ENCODE peak calls at places on chromosomes 3 and 15, in eight cellular contexts. One of them, this sample, is unnamed.

GRCh38 chr15:69390575-69390974 is 23.6 kb upstream of the KIF23 start:
- DNase-seq in right lobe of liver: no peak
- DNase-seq in A549: no peak
- DNase-seq in astrocyte of the hippocampus: peak
- DNase-seq in AG04449: peak
- DNase-seq in stimulated activated CD4-positive, alpha-beta T cell treated with anti-CD3 and anti-CD28 coated beads, Interleukin-2, amount 100 ng/mL, for 48 hours: no peak
- DNase-seq in amniotic stem cell: peak
- DNase-seq in activated CD8-positive, alpha-beta memory T cell treated with anti-CD3 and anti-CD28 coated beads for 48 hours: no peak
- DNase-seq in this sample: no peak

GRCh38 chr3:178618197-178618596 is 82.0 kb downstream of the KCNMB2 start:
- DNase-seq in AG04449: no peak
- DNase-seq in amniotic stem cell: peak
- DNase-seq in A549: no peak
- DNase-seq in astrocyte of the hippocampus: no peak
- DNase-seq in activated CD8-positive, alpha-beta memory T cell treated with anti-CD3 and anti-CD28 coated beads for 48 hours: no peak
- DNase-seq in stimulated activated CD4-positive, alpha-beta T cell treated with anti-CD3 and anti-CD28 coated beads, Interleukin-2, amount 100 ng/mL, for 48 hours: no peak
- DNase-seq in right lobe of liver: no peak
- DNase-seq in this sample: no peak

GRCh38 chr3:97721446-97721845 is 43.1 kb upstream of the ARL6 start:
- DNase-seq in astrocyte of the hippocampus: no peak
- DNase-seq in amniotic stem cell: no peak
- DNase-seq in AG04449: no peak
- DNase-seq in activated CD8-positive, alpha-beta memory T cell treated with anti-CD3 and anti-CD28 coated beads for 48 hours: no peak
- DNase-seq in A549: no peak
- DNase-seq in stimulated activated CD4-positive, alpha-beta T cell treated with anti-CD3 and anti-CD28 coated beads, Interleukin-2, amount 100 ng/mL, for 48 hours: no peak
- DNase-seq in right lobe of liver: no peak
- DNase-seq in this sample: no peak

GRCh38 chr3:135314227-135314626 is 519.2 kb downstream of the EPHB1 start:
- DNase-seq in amniotic stem cell: no peak
- DNase-seq in AG04449: no peak
- DNase-seq in astrocyte of the hippocampus: no peak
- DNase-seq in activated CD8-positive, alpha-beta memory T cell treated with anti-CD3 and anti-CD28 coated beads for 48 hours: no peak
- DNase-seq in right lobe of liver: no peak
- DNase-seq in stimulated activated CD4-positive, alpha-beta T cell treated with anti-CD3 and anti-CD28 coated beads, Interleukin-2, amount 100 ng/mL, for 48 hours: no peak
- DNase-seq in A549: no peak
- DNase-seq in this sample: no peak

GRCh38 chr15:73637527-73637926 is 4.3 kb upstream of the NPTN start:
- DNase-seq in right lobe of liver: no peak
- DNase-seq in activated CD8-positive, alpha-beta memory T cell treated with anti-CD3 and anti-CD28 coated beads for 48 hours: no peak
- DNase-seq in amniotic stem cell: no peak
- DNase-seq in A549: no peak
- DNase-seq in stimulated activated CD4-positive, alpha-beta T cell treated with anti-CD3 and anti-CD28 coated beads, Interleukin-2, amount 100 ng/mL, for 48 hours: no peak
- DNase-seq in AG04449: no peak
- DNase-seq in astrocyte of the hippocampus: peak
- DNase-seq in this sample: no peak

GRCh38 chr3:140292154-140292553 is 357.2 kb downstream of the CLSTN2 start:
- DNase-seq in right lobe of liver: no peak
- DNase-seq in A549: no peak
- DNase-seq in AG04449: no peak
- DNase-seq in activated CD8-positive, alpha-beta memory T cell treated with anti-CD3 and anti-CD28 coated beads for 48 hours: no peak
- DNase-seq in stimulated activated CD4-positive, alpha-beta T cell treated with anti-CD3 and anti-CD28 coated beads, Interleukin-2, amount 100 ng/mL, for 48 hours: no peak
- DNase-seq in amniotic stem cell: no peak
- DNase-seq in astrocyte of the hippocampus: no peak
- DNase-seq in this sample: no peak

GRCh38 chr3:16838561-16838960 is 46.2 kb upstream of the PLCL2 start:
- DNase-seq in astrocyte of the hippocampus: no peak
- DNase-seq in stimulated activated CD4-positive, alpha-beta T cell treated with anti-CD3 and anti-CD28 coated beads, Interleukin-2, amount 100 ng/mL, for 48 hours: no peak
- DNase-seq in activated CD8-positive, alpha-beta memory T cell treated with anti-CD3 and anti-CD28 coated beads for 48 hours: no peak
- DNase-seq in A549: no peak
- DNase-seq in amniotic stem cell: no peak
- DNase-seq in AG04449: no peak
- DNase-seq in right lobe of liver: peak
- DNase-seq in this sample: no peak

GRCh38 chr3:148366743-148367410 is 330.8 kb upstream of the AGTR1 start:
- DNase-seq in right lobe of liver: no peak
- DNase-seq in A549: peak
- DNase-seq in AG04449: no peak
- DNase-seq in astrocyte of the hippocampus: peak
- DNase-seq in amniotic stem cell: no peak
- DNase-seq in stimulated activated CD4-positive, alpha-beta T cell treated with anti-CD3 and anti-CD28 coated beads, Interleukin-2, amount 100 ng/mL, for 48 hours: no peak
- DNase-seq in activated CD8-positive, alpha-beta memory T cell treated with anti-CD3 and anti-CD28 coated beads for 48 hours: no peak
- DNase-seq in this sample: no peak

GRCh38 chr15:78640840-78641733 is at the start of gene CHRNB4:
- DNase-seq in right lobe of liver: no peak
- DNase-seq in A549: peak
- DNase-seq in activated CD8-positive, alpha-beta memory T cell treated with anti-CD3 and anti-CD28 coated beads for 48 hours: no peak
- DNase-seq in stimulated activated CD4-positive, alpha-beta T cell treated with anti-CD3 and anti-CD28 coated beads, Interleukin-2, amount 100 ng/mL, for 48 hours: no peak
- DNase-seq in astrocyte of the hippocampus: peak
- DNase-seq in amniotic stem cell: no peak
- DNase-seq in AG04449: no peak
- DNase-seq in this sample: no peak

GRCh38 chr15:66698318-66698961 is 3.6 kb upstream of the SMAD6 start:
- DNase-seq in AG04449: no peak
- DNase-seq in amniotic stem cell: peak
- DNase-seq in activated CD8-positive, alpha-beta memory T cell treated with anti-CD3 and anti-CD28 coated beads for 48 hours: no peak
- DNase-seq in astrocyte of the hippocampus: peak
- DNase-seq in stimulated activated CD4-positive, alpha-beta T cell treated with anti-CD3 and anti-CD28 coated beads, Interleukin-2, amount 100 ng/mL, for 48 hours: no peak
- DNase-seq in A549: peak
- DNase-seq in right lobe of liver: peak
- DNase-seq in this sample: no peak

GRCh38 chr3:47857151-47857550 is 54.2 kb downstream of the DHX30 start:
- DNase-seq in AG04449: no peak
- DNase-seq in amniotic stem cell: no peak
- DNase-seq in stimulated activated CD4-positive, alpha-beta T cell treated with anti-CD3 and anti-CD28 coated beads, Interleukin-2, amount 100 ng/mL, for 48 hours: no peak
- DNase-seq in A549: no peak
- DNase-seq in right lobe of liver: no peak
- DNase-seq in astrocyte of the hippocampus: no peak
- DNase-seq in activated CD8-positive, alpha-beta memory T cell treated with anti-CD3 and anti-CD28 coated beads for 48 hours: no peak
- DNase-seq in this sample: no peak

GRCh38 chr3:128484404-128485282 is 8.4 kb downstream of the GATA2 start:
- DNase-seq in amniotic stem cell: no peak
- DNase-seq in A549: no peak
- DNase-seq in right lobe of liver: no peak
- DNase-seq in astrocyte of the hippocampus: no peak
- DNase-seq in stimulated activated CD4-positive, alpha-beta T cell treated with anti-CD3 and anti-CD28 coated beads, Interleukin-2, amount 100 ng/mL, for 48 hours: no peak
- DNase-seq in AG04449: no peak
- DNase-seq in activated CD8-positive, alpha-beta memory T cell treated with anti-CD3 and anti-CD28 coated beads for 48 hours: no peak
- DNase-seq in this sample: no peak

GRCh38 chr3:42725454-42725853 is 22.9 kb upstream of the HHATL start:
- DNase-seq in activated CD8-positive, alpha-beta memory T cell treated with anti-CD3 and anti-CD28 coated beads for 48 hours: no peak
- DNase-seq in A549: no peak
- DNase-seq in right lobe of liver: no peak
- DNase-seq in AG04449: no peak
- DNase-seq in amniotic stem cell: no peak
- DNase-seq in stimulated activated CD4-positive, alpha-beta T cell treated with anti-CD3 and anti-CD28 coated beads, Interleukin-2, amount 100 ng/mL, for 48 hours: no peak
- DNase-seq in astrocyte of the hippocampus: no peak
- DNase-seq in this sample: no peak

GRCh38 chr3:151198849-151199248 is 4.2 kb downstream of the GPR171 start:
- DNase-seq in amniotic stem cell: no peak
- DNase-seq in stimulated activated CD4-positive, alpha-beta T cell treated with anti-CD3 and anti-CD28 coated beads, Interleukin-2, amount 100 ng/mL, for 48 hours: no peak
- DNase-seq in A549: no peak
- DNase-seq in AG04449: no peak
- DNase-seq in astrocyte of the hippocampus: no peak
- DNase-seq in activated CD8-positive, alpha-beta memory T cell treated with anti-CD3 and anti-CD28 coated beads for 48 hours: no peak
- DNase-seq in right lobe of liver: no peak
- DNase-seq in this sample: no peak

GRCh38 chr15:53588773-53589172 is 170.7 kb downstream of the WDR72 start:
- DNase-seq in A549: peak
- DNase-seq in activated CD8-positive, alpha-beta memory T cell treated with anti-CD3 and anti-CD28 coated beads for 48 hours: no peak
- DNase-seq in astrocyte of the hippocampus: peak
- DNase-seq in amniotic stem cell: no peak
- DNase-seq in AG04449: peak
- DNase-seq in stimulated activated CD4-positive, alpha-beta T cell treated with anti-CD3 and anti-CD28 coated beads, Interleukin-2, amount 100 ng/mL, for 48 hours: no peak
- DNase-seq in right lobe of liver: no peak
- DNase-seq in this sample: no peak

GRCh38 chr15:68797589-68798377 is 22.9 kb downstream of the ANP32A start:
- DNase-seq in activated CD8-positive, alpha-beta memory T cell treated with anti-CD3 and anti-CD28 coated beads for 48 hours: no peak
- DNase-seq in amniotic stem cell: no peak
- DNase-seq in astrocyte of the hippocampus: no peak
- DNase-seq in stimulated activated CD4-positive, alpha-beta T cell treated with anti-CD3 and anti-CD28 coated beads, Interleukin-2, amount 100 ng/mL, for 48 hours: no peak
- DNase-seq in AG04449: no peak
- DNase-seq in right lobe of liver: no peak
- DNase-seq in A549: no peak
- DNase-seq in this sample: no peak

GRCh38 chr3:37739579-37740290 is 121.9 kb upstream of the CTDSPL start:
- DNase-seq in amniotic stem cell: no peak
- DNase-seq in stimulated activated CD4-positive, alpha-beta T cell treated with anti-CD3 and anti-CD28 coated beads, Interleukin-2, amount 100 ng/mL, for 48 hours: no peak
- DNase-seq in astrocyte of the hippocampus: peak
- DNase-seq in AG04449: no peak
- DNase-seq in activated CD8-positive, alpha-beta memory T cell treated with anti-CD3 and anti-CD28 coated beads for 48 hours: no peak
- DNase-seq in right lobe of liver: no peak
- DNase-seq in A549: no peak
- DNase-seq in this sample: no peak

GRCh38 chr3:52098108-52098507 is 41.7 kb upstream of the DUSP7 start:
- DNase-seq in amniotic stem cell: no peak
- DNase-seq in stimulated activated CD4-positive, alpha-beta T cell treated with anti-CD3 and anti-CD28 coated beads, Interleukin-2, amount 100 ng/mL, for 48 hours: no peak
- DNase-seq in right lobe of liver: no peak
- DNase-seq in A549: no peak
- DNase-seq in astrocyte of the hippocampus: no peak
- DNase-seq in activated CD8-positive, alpha-beta memory T cell treated with anti-CD3 and anti-CD28 coated beads for 48 hours: no peak
- DNase-seq in AG04449: no peak
- DNase-seq in this sample: no peak

GRCh38 chr3:121529308-121529707 is 16.5 kb downstream of the POLQ start:
- DNase-seq in AG04449: no peak
- DNase-seq in amniotic stem cell: peak
- DNase-seq in astrocyte of the hippocampus: peak
- DNase-seq in activated CD8-positive, alpha-beta memory T cell treated with anti-CD3 and anti-CD28 coated beads for 48 hours: no peak
- DNase-seq in A549: peak
- DNase-seq in right lobe of liver: no peak
- DNase-seq in stimulated activated CD4-positive, alpha-beta T cell treated with anti-CD3 and anti-CD28 coated beads, Interleukin-2, amount 100 ng/mL, for 48 hours: no peak
- DNase-seq in this sample: no peak

GRCh38 chr3:38297947-38298711 is 16.0 kb downstream of the SLC22A14 start:
- DNase-seq in amniotic stem cell: no peak
- DNase-seq in AG04449: no peak
- DNase-seq in right lobe of liver: no peak
- DNase-seq in activated CD8-positive, alpha-beta memory T cell treated with anti-CD3 and anti-CD28 coated beads for 48 hours: no peak
- DNase-seq in astrocyte of the hippocampus: peak
- DNase-seq in A549: peak
- DNase-seq in stimulated activated CD4-positive, alpha-beta T cell treated with anti-CD3 and anti-CD28 coated beads, Interleukin-2, amount 100 ng/mL, for 48 hours: no peak
- DNase-seq in this sample: no peak

GRCh38 chr3:123663977-123664376 is 79.1 kb upstream of the HACD2 start:
- DNase-seq in astrocyte of the hippocampus: no peak
- DNase-seq in AG04449: no peak
- DNase-seq in activated CD8-positive, alpha-beta memory T cell treated with anti-CD3 and anti-CD28 coated beads for 48 hours: no peak
- DNase-seq in amniotic stem cell: no peak
- DNase-seq in right lobe of liver: no peak
- DNase-seq in stimulated activated CD4-positive, alpha-beta T cell treated with anti-CD3 and anti-CD28 coated beads, Interleukin-2, amount 100 ng/mL, for 48 hours: no peak
- DNase-seq in A549: no peak
- DNase-seq in this sample: no peak

GRCh38 chr3:25493786-25494185 is 65.7 kb downstream of the RARB start:
- DNase-seq in amniotic stem cell: no peak
- DNase-seq in AG04449: peak
- DNase-seq in astrocyte of the hippocampus: peak
- DNase-seq in activated CD8-positive, alpha-beta memory T cell treated with anti-CD3 and anti-CD28 coated beads for 48 hours: no peak
- DNase-seq in right lobe of liver: no peak
- DNase-seq in stimulated activated CD4-positive, alpha-beta T cell treated with anti-CD3 and anti-CD28 coated beads, Interleukin-2, amount 100 ng/mL, for 48 hours: no peak
- DNase-seq in A549: peak
- DNase-seq in this sample: no peak

GRCh38 chr15:84973492-84974460 is 7.9 kb upstream of the PDE8A start:
- DNase-seq in A549: no peak
- DNase-seq in AG04449: no peak
- DNase-seq in astrocyte of the hippocampus: peak
- DNase-seq in stimulated activated CD4-positive, alpha-beta T cell treated with anti-CD3 and anti-CD28 coated beads, Interleukin-2, amount 100 ng/mL, for 48 hours: no peak
- DNase-seq in right lobe of liver: no peak
- DNase-seq in amniotic stem cell: no peak
- DNase-seq in activated CD8-positive, alpha-beta memory T cell treated with anti-CD3 and anti-CD28 coated beads for 48 hours: no peak
- DNase-seq in this sample: no peak

GRCh38 chr3:139380575-139380974 is 8.9 kb downstream of the COPB2 start:
- DNase-seq in astrocyte of the hippocampus: no peak
- DNase-seq in AG04449: no peak
- DNase-seq in A549: no peak
- DNase-seq in activated CD8-positive, alpha-beta memory T cell treated with anti-CD3 and anti-CD28 coated beads for 48 hours: no peak
- DNase-seq in stimulated activated CD4-positive, alpha-beta T cell treated with anti-CD3 and anti-CD28 coated beads, Interleukin-2, amount 100 ng/mL, for 48 hours: no peak
- DNase-seq in amniotic stem cell: no peak
- DNase-seq in right lobe of liver: no peak
- DNase-seq in this sample: no peak

GRCh38 chr15:66800584-66801235 is 98.7 kb downstream of the SMAD6 start:
- DNase-seq in A549: no peak
- DNase-seq in right lobe of liver: no peak
- DNase-seq in AG04449: no peak
- DNase-seq in activated CD8-positive, alpha-beta memory T cell treated with anti-CD3 and anti-CD28 coated beads for 48 hours: no peak
- DNase-seq in astrocyte of the hippocampus: peak
- DNase-seq in amniotic stem cell: no peak
- DNase-seq in stimulated activated CD4-positive, alpha-beta T cell treated with anti-CD3 and anti-CD28 coated beads, Interleukin-2, amount 100 ng/mL, for 48 hours: no peak
- DNase-seq in this sample: no peak

GRCh38 chr3:25849641-25850040 is 59.8 kb downstream of the OXSM start:
- DNase-seq in amniotic stem cell: no peak
- DNase-seq in A549: no peak
- DNase-seq in astrocyte of the hippocampus: peak
- DNase-seq in activated CD8-positive, alpha-beta memory T cell treated with anti-CD3 and anti-CD28 coated beads for 48 hours: no peak
- DNase-seq in AG04449: no peak
- DNase-seq in stimulated activated CD4-positive, alpha-beta T cell treated with anti-CD3 and anti-CD28 coated beads, Interleukin-2, amount 100 ng/mL, for 48 hours: no peak
- DNase-seq in right lobe of liver: no peak
- DNase-seq in this sample: no peak

GRCh38 chr15:65209701-65210643 is 1.3 kb downstream of the CILP start:
- DNase-seq in activated CD8-positive, alpha-beta memory T cell treated with anti-CD3 and anti-CD28 coated beads for 48 hours: no peak
- DNase-seq in AG04449: no peak
- DNase-seq in astrocyte of the hippocampus: no peak
- DNase-seq in amniotic stem cell: no peak
- DNase-seq in right lobe of liver: no peak
- DNase-seq in A549: no peak
- DNase-seq in stimulated activated CD4-positive, alpha-beta T cell treated with anti-CD3 and anti-CD28 coated beads, Interleukin-2, amount 100 ng/mL, for 48 hours: no peak
- DNase-seq in this sample: no peak

GRCh38 chr15:57432141-57432701 is 55.9 kb downstream of the CGNL1 start:
- DNase-seq in right lobe of liver: peak
- DNase-seq in amniotic stem cell: no peak
- DNase-seq in stimulated activated CD4-positive, alpha-beta T cell treated with anti-CD3 and anti-CD28 coated beads, Interleukin-2, amount 100 ng/mL, for 48 hours: no peak
- DNase-seq in activated CD8-positive, alpha-beta memory T cell treated with anti-CD3 and anti-CD28 coated beads for 48 hours: no peak
- DNase-seq in A549: no peak
- DNase-seq in AG04449: no peak
- DNase-seq in astrocyte of the hippocampus: peak
- DNase-seq in this sample: no peak

This sample was measured in AG09319.